ENCODE peak calls at places on chromosomes 13 and 19, in five cellular contexts. One of them, this sample, is unnamed.

GRCh38 chr19:3073159-3073563 is 10.9 kb upstream of the TLE5 start:
- DNase-seq in upper lobe of right lung: no peak
- DNase-seq in fibroblast of mammary gland: peak
- DNase-seq in mucosa of descending colon: no peak
- DNase-seq in suprapubic skin: no peak
- DNase-seq in this sample: peak

GRCh38 chr19:7170983-7171382 is 101.5 kb downstream of the ZNF557 start:
- DNase-seq in upper lobe of right lung: no peak
- DNase-seq in mucosa of descending colon: no peak
- DNase-seq in suprapubic skin: no peak
- DNase-seq in fibroblast of mammary gland: no peak
- DNase-seq in this sample: no peak

GRCh38 chr13:20475927-20476691 is 49.5 kb downstream of the CRYL1 start:
- DNase-seq in upper lobe of right lung: no peak
- DNase-seq in suprapubic skin: no peak
- DNase-seq in fibroblast of mammary gland: no peak
- DNase-seq in mucosa of descending colon: peak
- DNase-seq in this sample: peak

GRCh38 chr19:5838437-5839311 is 828 bp downstream of the FUT6 start:
- DNase-seq in suprapubic skin: no peak
- DNase-seq in mucosa of descending colon: peak
- DNase-seq in upper lobe of right lung: no peak
- DNase-seq in fibroblast of mammary gland: no peak
- DNase-seq in this sample: no peak

GRCh38 chr13:26502826-26503225 is 54.7 kb upstream of the WASF3 start:
- DNase-seq in fibroblast of mammary gland: peak
- DNase-seq in mucosa of descending colon: no peak
- DNase-seq in upper lobe of right lung: no peak
- DNase-seq in suprapubic skin: no peak
- DNase-seq in this sample: peak

GRCh38 chr19:29409121-29409862 is 116.5 kb upstream of the VSTM2B start:
- DNase-seq in fibroblast of mammary gland: no peak
- DNase-seq in suprapubic skin: no peak
- DNase-seq in mucosa of descending colon: peak
- DNase-seq in upper lobe of right lung: no peak
- DNase-seq in this sample: no peak

GRCh38 chr19:54207908-54208783 is 7.5 kb downstream of the RPS9 start:
- DNase-seq in upper lobe of right lung: peak
- DNase-seq in suprapubic skin: no peak
- DNase-seq in mucosa of descending colon: peak
- DNase-seq in fibroblast of mammary gland: peak
- DNase-seq in this sample: peak

GRCh38 chr19:33736158-33736557 is 60.5 kb upstream of the KCTD15 start:
- DNase-seq in suprapubic skin: no peak
- DNase-seq in fibroblast of mammary gland: no peak
- DNase-seq in mucosa of descending colon: no peak
- DNase-seq in upper lobe of right lung: peak
- DNase-seq in this sample: no peak

GRCh38 chr13:27971776-27972618 is 2.9 kb upstream of the CDX2 start:
- DNase-seq in suprapubic skin: peak
- DNase-seq in mucosa of descending colon: no peak
- DNase-seq in fibroblast of mammary gland: no peak
- DNase-seq in upper lobe of right lung: no peak
- DNase-seq in this sample: no peak

GRCh38 chr19:50178320-50178719 is 15.2 kb upstream of the IZUMO2 start:
- DNase-seq in mucosa of descending colon: no peak
- DNase-seq in upper lobe of right lung: no peak
- DNase-seq in suprapubic skin: no peak
- DNase-seq in fibroblast of mammary gland: no peak
- DNase-seq in this sample: no peak

GRCh38 chr19:5718579-5719273 is 1.2 kb downstream of the LONP1 start:
- DNase-seq in upper lobe of right lung: no peak
- DNase-seq in fibroblast of mammary gland: peak
- DNase-seq in mucosa of descending colon: no peak
- DNase-seq in suprapubic skin: no peak
- DNase-seq in this sample: peak

DNA sequence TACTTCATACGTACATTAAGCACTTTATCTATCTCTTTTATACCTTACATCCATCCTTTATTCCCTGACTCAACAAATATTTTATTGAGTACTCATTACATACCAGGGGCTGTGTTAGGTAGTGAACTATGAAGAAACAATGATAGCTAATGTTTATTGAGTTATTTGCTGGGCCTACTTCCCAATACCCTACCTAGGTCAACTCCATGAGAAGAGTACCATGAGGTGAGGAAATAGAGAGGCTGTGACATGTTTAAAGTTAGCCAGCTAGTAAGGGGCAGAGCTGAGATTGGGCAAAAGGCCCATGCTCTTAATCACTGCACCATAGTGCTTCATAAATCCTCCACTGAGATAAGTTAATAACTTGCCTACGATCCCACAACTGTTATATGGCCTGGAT is 79.9 kb downstream of the FREM2 start:
- DNase-seq in fibroblast of mammary gland: no peak
- DNase-seq in mucosa of descending colon: no peak
- DNase-seq in upper lobe of right lung: no peak
- DNase-seq in suprapubic skin: no peak
- DNase-seq in this sample: no peak
- H3K4me3 ChIP-seq in fibroblast of mammary gland: no peak
- H3K4me3 ChIP-seq in mucosa of descending colon: no peak
- H3K4me3 ChIP-seq in upper lobe of right lung: no peak
- H3K4me3 ChIP-seq in suprapubic skin: no peak
- H3K4me3 ChIP-seq in this sample: no peak

DNA sequence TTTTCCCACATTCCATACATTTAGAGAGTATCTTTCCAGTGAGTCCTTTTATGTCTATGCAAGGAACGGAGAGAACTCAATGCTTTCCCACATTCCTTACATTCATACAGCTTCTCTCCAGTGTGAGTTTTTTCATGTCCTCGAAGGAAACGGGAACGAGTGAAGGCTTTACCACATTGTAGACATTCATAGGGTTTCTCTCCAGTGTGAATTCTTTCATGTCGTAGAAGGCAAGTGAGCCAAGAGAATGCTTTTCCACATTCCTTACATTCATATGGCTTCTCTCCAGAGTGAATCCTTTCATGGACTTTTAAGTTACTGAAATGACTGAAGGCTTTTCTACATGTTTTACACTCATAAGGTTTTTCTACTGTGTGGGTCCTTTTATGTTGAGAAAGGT is 17.1 kb downstream of the ZNF823 start:
- DNase-seq in mucosa of descending colon: no peak
- DNase-seq in upper lobe of right lung: no peak
- DNase-seq in fibroblast of mammary gland: no peak
- DNase-seq in suprapubic skin: no peak
- DNase-seq in this sample: no peak
- H3K4me3 ChIP-seq in mucosa of descending colon: no peak
- H3K4me3 ChIP-seq in upper lobe of right lung: no peak
- H3K4me3 ChIP-seq in fibroblast of mammary gland: no peak
- H3K4me3 ChIP-seq in suprapubic skin: no peak
- H3K4me3 ChIP-seq in this sample: no peak

DNA sequence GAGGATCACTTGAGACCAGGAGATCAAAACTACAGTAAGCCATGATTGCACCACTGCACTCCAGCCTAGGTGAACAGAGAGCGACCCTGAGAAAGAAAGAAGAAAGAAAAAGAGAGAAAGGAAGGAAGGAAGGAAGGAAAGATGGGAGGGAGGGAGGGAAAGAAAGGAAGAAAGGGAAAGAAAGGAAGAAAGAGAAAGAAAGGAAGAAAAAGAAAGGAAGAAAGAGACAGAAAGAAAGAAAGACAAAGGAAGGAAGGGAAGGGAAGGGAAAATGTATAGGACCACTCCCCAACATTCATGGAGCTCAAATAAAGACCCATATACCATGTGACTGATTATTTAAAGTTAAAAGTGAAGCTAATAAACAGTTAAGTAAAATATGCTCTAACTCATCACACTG is 39.9 kb downstream of the SYDE1 start:
- DNase-seq in upper lobe of right lung: no peak
- DNase-seq in suprapubic skin: no peak
- DNase-seq in mucosa of descending colon: no peak
- DNase-seq in fibroblast of mammary gland: no peak
- DNase-seq in this sample: no peak
- H3K4me3 ChIP-seq in upper lobe of right lung: no peak
- H3K4me3 ChIP-seq in suprapubic skin: no peak
- H3K4me3 ChIP-seq in mucosa of descending colon: no peak
- H3K4me3 ChIP-seq in fibroblast of mammary gland: no peak
- H3K4me3 ChIP-seq in this sample: no peak

DNA sequence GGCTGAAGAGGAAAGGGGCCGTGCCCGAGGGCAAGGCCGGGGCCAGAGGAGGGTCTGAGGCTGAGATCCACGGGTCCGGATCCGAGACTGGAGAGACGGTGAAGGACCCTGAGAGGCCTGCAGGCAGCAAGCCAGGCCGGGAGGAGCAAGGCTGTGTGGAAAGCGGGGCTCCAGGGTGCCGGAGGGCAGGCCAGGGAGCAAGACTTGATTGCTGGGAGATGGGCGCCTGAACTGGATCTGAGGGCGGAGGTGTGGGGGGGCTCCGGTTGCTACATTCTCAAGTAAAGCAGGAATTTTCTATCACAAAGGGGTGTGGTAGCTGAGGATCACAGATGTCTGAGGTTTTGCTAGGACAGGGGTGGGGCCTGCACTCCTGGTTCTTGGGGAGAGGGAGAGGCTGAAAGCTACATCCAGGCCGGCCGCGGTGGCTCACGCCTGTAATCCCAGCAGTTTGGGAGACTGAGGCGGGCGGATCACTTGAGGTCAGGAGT is 3.8 kb downstream of the MAMSTR start:
- DNase-seq in fibroblast of mammary gland: peak
- DNase-seq in mucosa of descending colon: no peak
- DNase-seq in upper lobe of right lung: no peak
- DNase-seq in suprapubic skin: no peak
- DNase-seq in this sample: no peak
- H3K4me3 ChIP-seq in fibroblast of mammary gland: peak
- H3K4me3 ChIP-seq in mucosa of descending colon: no peak
- H3K4me3 ChIP-seq in upper lobe of right lung: peak
- H3K4me3 ChIP-seq in suprapubic skin: peak
- H3K4me3 ChIP-seq in this sample: no peak

DNA sequence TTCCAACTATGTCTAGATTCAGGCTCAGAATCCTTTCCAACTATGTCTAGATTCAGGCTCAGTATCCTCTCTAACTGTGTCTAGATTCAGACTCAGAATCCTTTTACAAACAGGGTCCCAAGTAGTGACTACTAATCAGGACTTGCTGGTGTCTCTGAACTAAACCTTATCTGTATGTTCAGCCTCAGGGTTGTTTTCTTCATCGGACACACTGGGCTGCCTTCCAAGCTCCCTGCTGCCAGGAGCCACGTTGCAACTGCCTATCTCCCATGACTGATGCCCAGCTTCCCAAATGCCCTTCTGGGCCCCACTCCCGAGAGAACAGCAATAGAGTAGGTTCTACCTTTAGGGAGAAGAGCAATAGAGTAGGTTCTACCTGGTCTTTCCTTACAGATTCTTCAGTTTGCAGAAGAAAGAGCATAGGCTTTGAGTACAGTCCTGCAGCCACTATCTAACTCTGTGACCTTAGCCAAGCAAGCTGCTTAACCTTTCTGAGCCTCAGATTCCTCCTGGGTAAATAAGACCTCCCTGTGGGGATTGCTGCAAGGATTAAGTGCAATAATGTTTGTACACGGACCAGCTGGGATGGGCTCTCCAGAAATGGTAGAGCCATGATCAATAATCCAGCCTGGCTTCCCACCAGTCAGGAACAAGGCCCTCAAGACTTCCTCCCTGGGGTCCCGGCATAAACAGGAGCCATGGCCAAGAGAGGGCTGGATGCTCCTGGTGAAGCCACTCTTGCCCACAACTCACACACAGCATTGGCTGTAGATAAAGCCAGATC is 61.5 kb downstream of the ZIC5 start:
- DNase-seq in fibroblast of mammary gland: no peak
- DNase-seq in mucosa of descending colon: no peak
- DNase-seq in suprapubic skin: no peak
- DNase-seq in upper lobe of right lung: no peak
- DNase-seq in this sample: peak
- H3K4me3 ChIP-seq in fibroblast of mammary gland: no peak
- H3K4me3 ChIP-seq in mucosa of descending colon: no peak
- H3K4me3 ChIP-seq in suprapubic skin: no peak
- H3K4me3 ChIP-seq in upper lobe of right lung: no peak
- H3K4me3 ChIP-seq in this sample: no peak

DNA sequence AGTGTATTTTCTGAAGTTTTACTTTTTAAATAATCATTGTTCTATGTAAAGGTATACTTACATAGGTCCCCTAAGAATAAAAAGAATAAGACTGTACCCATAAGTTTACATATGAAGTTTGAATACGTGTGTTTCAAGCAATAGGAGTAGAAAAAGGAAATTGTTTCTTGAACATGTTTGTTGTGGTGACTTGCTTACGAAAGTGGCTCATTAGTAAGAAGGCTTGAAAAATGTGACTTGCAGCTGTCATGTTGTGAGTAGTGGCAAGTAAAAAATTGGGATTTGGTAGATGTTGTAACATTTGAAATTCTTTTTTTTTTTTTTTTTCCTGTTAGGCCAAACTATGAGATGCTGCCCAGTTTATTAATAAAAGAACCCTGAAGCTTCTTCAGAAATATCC is 203.3 kb downstream of the LMO7 start:
- DNase-seq in suprapubic skin: no peak
- DNase-seq in upper lobe of right lung: no peak
- DNase-seq in mucosa of descending colon: no peak
- DNase-seq in fibroblast of mammary gland: no peak
- DNase-seq in this sample: no peak
- H3K4me3 ChIP-seq in suprapubic skin: no peak
- H3K4me3 ChIP-seq in upper lobe of right lung: no peak
- H3K4me3 ChIP-seq in mucosa of descending colon: no peak
- H3K4me3 ChIP-seq in fibroblast of mammary gland: no peak
- H3K4me3 ChIP-seq in this sample: no peak

This sample was measured in choroid plexus epithelial cell.